ENCODE peak calls at places on chromosomes 12 and 14, in ten cellular contexts. J is stomach, V is K562, U is ovary, S is A549, T is tibial nerve, E is sigmoid colon, X is transverse colon, M is esophagus muscularis mucosa, B is H1. F is an unnamed sample.

GRCh38 chr14:91284146-91284790 is 39.8 kb upstream of the GPR68 start:
- DNase-seq in J (no peak), B (no peak), E (no peak), M (no peak), S (no peak), T (no peak), X (no peak), V (no peak), U (no peak), F (no peak)

GRCh38 chr14:104536942-104537612 is 42.5 kb upstream of the C14orf180 start:
- DNase-seq in X (no peak), J (no peak), U (no peak), V (no peak), E (peak; percentile 46), B (no peak), T (no peak), S (peak; percentile 46), M (no peak), F (no peak)

GRCh38 chr12:68109001-68109400 is 50.5 kb downstream of the IFNG start:
- DNase-seq in V (no peak), B (no peak), X (no peak), U (no peak), M (no peak), S (no peak), J (no peak), T (no peak), E (no peak), F (no peak)

GRCh38 chr12:52789637-52790426 is 6.1 kb downstream of the KRT3 start:
- DNase-seq in X (peak; percentile 51), E (no peak), B (no peak), T (no peak), V (peak; percentile 91), J (peak; percentile 39), M (no peak), U (no peak), S (no peak), F (peak; percentile 84)

GRCh38 chr12:110744697-110745264 is 2.1 kb upstream of the PPP1CC start:
- DNase-seq in B (no peak), V (no peak), T (no peak), J (peak; percentile 64), U (no peak), S (no peak), E (no peak), M (no peak), X (peak; percentile 83), F (peak; percentile 21)

GRCh38 chr12:8689606-8690175 is 8.1 kb upstream of the RIMKLB start:
- DNase-seq in B (no peak), E (no peak), J (no peak), T (no peak), S (no peak), X (no peak), U (no peak), M (no peak), V (no peak), F (no peak)

GRCh38 chr12:115963030-115963480 is 314.4 kb downstream of the MED13L start:
- DNase-seq in M (no peak), E (no peak), B (no peak), T (no peak), V (no peak), X (no peak), U (no peak), S (no peak), J (no peak), F (no peak)

GRCh38 chr12:103799504-103800251 is 41.4 kb downstream of the NT5DC3 start:
- DNase-seq in V (no peak), J (no peak), E (peak; percentile 58), U (no peak), T (no peak), M (no peak), S (peak; percentile 28), B (no peak), X (peak; percentile 20), F (peak; percentile 66)

GRCh38 chr12:1920971-1921370 is 2.5 kb upstream of the CACNA2D4 start:
- DNase-seq in U (no peak), X (no peak), S (no peak), J (peak; percentile 31), B (no peak), V (no peak), M (peak; percentile 79), T (no peak), E (peak; percentile 67), F (peak; percentile 83)

GRCh38 chr12:68614772-68615171 is 4.1 kb downstream of the RAP1B start:
- DNase-seq in B (no peak), X (no peak), T (no peak), V (no peak), U (no peak), M (no peak), S (no peak), E (no peak), J (no peak), F (no peak)

GRCh38 chr12:66662179-66662578 is 16.7 kb downstream of the GRIP1 start:
- DNase-seq in B (no peak), T (no peak), V (no peak), U (no peak), M (no peak), J (no peak), S (no peak), X (no peak), E (no peak), F (no peak)

GRCh38 chr12:127024791-127025190 is 1242.2 kb upstream of the TMEM132C start:
- DNase-seq in E (no peak), B (no peak), M (no peak), J (no peak), X (no peak), V (no peak), S (no peak), T (no peak), U (no peak), F (no peak)

GRCh38 chr12:63985456-63985855 is 141.0 kb downstream of the SRGAP1 start:
- DNase-seq in U (no peak), S (no peak), X (no peak), M (no peak), V (no peak), B (no peak), E (no peak), T (no peak), J (no peak), F (no peak)

GRCh38 chr12:116295327-116296263 is 18.1 kb upstream of the MED13L start:
- DNase-seq in V (no peak), X (no peak), U (no peak), M (peak; percentile 53), B (no peak), T (no peak), E (no peak), S (no peak), J (no peak), F (no peak)

DNA sequence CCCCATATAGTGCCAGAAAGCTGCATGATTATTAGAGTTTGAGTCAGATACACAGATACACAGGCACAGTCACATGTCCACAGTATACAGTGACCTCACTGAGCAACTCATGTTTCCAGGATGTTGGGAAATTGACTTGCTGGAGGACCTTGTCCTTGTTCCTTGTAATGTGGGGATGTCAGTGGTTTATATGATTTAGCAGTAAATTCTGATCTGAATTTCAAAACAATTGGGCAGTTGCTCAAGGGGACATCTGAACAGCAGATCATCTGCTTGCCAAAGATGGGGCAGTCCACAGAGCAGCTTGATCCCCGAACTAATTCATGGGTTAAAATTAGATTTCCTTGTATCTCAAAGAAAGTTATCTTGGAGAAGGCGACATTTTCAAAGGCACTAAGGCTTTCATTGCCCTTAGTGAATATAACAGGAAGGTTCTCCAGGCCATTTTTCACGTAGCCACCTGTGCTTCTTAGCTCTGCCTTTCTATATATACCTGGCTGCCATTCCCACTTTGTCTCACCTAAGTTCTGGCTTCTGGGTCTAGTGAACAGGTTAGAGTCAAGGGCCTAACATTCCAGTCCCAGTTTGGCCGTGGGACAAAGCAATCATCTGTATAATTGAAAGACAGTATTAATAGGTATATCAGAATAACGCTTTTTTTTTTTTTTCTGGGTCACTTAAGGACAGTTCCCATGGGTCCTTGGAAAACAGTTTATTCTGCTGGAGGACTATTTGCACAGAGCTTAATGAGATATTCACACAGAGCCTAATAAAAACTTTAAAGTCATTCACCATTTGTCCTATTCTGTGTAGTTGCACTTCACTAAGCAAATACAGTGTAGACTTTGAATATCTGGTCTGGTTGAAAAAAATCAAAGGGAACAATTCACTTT is 64.9 kb upstream of the STRN3 start:
- DNase-seq in M (no peak), T (no peak), J (no peak), X (peak; percentile 20), S (peak; percentile 9), E (peak; percentile 72), B (no peak), U (no peak), V (no peak), F (no peak)
- H3K27ac ChIP-seq in M (peak overlapping the region; percentile 69), T (peak overlapping the region; percentile 87), J (peak overlapping the region; percentile 82), X (peak overlapping the region; percentile 46), S (peak overlapping the region; percentile 45), E (peak overlapping the region; percentile 33), B (no peak overlapping the region), U (no peak overlapping the region), V (no peak overlapping the region), F (peak overlapping the region; percentile 75)

DNA sequence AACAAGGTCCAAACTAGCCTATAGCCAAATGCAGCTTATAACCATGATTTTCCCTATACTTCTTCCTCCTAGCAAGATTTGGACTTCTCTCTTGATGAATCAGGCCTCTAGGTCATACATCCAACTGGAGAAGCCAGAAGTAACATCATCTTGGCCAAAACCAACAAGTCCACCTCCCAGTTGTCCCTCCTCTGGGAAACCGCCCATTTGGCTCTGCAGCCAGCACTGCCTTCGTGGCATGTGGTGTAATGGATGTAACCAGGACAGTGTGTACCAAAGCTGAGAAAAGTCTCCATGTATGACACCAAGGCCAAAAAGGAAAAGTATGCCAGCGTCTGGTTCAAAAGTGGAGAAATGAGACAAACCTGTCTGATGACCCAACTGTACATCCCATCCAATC is 59.3 kb upstream of the VASH1 start:
- DNase-seq in T (peak; percentile 68), J (no peak), B (no peak), U (no peak), V (no peak), X (no peak), E (peak; percentile 63), S (no peak), M (peak; percentile 93), F (no peak)
- TF ChIP-seq EP300 in T (peak; percentile 36), J (no peak), B (no peak), U (no peak), V (no peak), X (no peak), E (no peak), S (no peak), M (no peak), F (no peak)

DNA sequence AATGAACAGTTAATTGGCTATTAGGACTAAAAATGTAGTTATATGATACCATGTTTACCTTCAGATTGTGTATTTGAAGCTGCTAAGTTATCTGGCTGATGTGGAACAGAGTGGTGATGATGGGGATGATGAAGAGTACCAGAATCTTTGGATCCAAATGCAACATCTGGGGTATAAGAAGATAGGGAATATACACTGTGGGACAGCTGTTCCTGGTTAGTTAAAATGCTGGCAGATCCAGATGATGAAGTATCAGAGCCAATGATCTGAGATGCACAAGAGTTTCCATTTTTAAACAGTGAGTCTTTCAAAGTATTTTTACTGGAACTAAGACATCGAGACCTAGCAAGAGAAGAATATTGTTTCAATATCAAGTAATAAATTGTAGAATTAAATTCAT is 31.6 kb downstream of the SENP1 start:
- DNase-seq in U (no peak), T (no peak), M (no peak), X (no peak), E (no peak), S (no peak), J (no peak), B (no peak), V (no peak), F (no peak)
- H3K27ac ChIP-seq in U (no peak overlapping the region), T (no peak overlapping the region), M (no peak overlapping the region), X (no peak overlapping the region), E (no peak overlapping the region), S (no peak overlapping the region), J (no peak overlapping the region), B (no peak overlapping the region), V (no peak overlapping the region), F (no peak overlapping the region)

GRCh38 chr14:73696466-73697390 is 17.5 kb downstream of the PNMA1 start:
- DNase-seq in S (peak; percentile 45), E (no peak), J (no peak), M (no peak), U (no peak), T (no peak), X (no peak), V (no peak), B (no peak), F (no peak)
- TF ChIP-seq EP300 in S (no peak), E (no peak), J (no peak), M (no peak), U (no peak), T (no peak), X (no peak), V (no peak), B (no peak), F (no peak)

F was measured in upper lobe of left lung.